ENCODE peak calls at places on chromosomes 6 and 20, in ten cellular contexts. V is cardiac muscle cell, G is psoas muscle, T is body of pancreas, H is A673, W is pancreas, K is heart left ventricle, L is Peyer's patch, S is stomach, I is upper lobe of left lung. M is an unnamed sample.

GRCh38 chr6:98657764-98658163 is 176.6 kb upstream of the POU3F2 start:
- DNase-seq in V (peak; percentile 42), G (no peak), T (no peak), H (peak; percentile 73), W (no peak), K (no peak), L (no peak), S (no peak), I (no peak), M (no peak)

GRCh38 chr6:79335133-79335674 is 100.7 kb upstream of the HMGN3 start:
- DNase-seq in V (peak; percentile 13), G (no peak), T (no peak), H (no peak), W (no peak), K (no peak), L (no peak), S (no peak), I (no peak), M (no peak)

GRCh38 chr6:35299674-35300073 is 2.1 kb downstream of the DEF6 start:
- DNase-seq in V (no peak), G (no peak), T (peak; percentile 66), H (no peak), W (no peak), K (peak; percentile 36), L (no peak), S (no peak), I (no peak), M (peak; percentile 27)

GRCh38 chr6:131519670-131520436 is 53.2 kb upstream of the ARG1 start:
- DNase-seq in V (peak; percentile 61), G (no peak), T (peak; percentile 48), H (peak; percentile 85), W (no peak), K (no peak), L (no peak), S (no peak), I (no peak), M (peak; percentile 48)

GRCh38 chr6:113104546-113105325 is 752.4 kb upstream of the MARCKS start:
- DNase-seq in V (no peak), G (no peak), T (no peak), H (no peak), W (no peak), K (no peak), L (no peak), S (no peak), I (no peak), M (no peak)

GRCh38 chr6:96659084-96659845 is 96.3 kb downstream of the FHL5 start:
- DNase-seq in V (no peak), G (no peak), T (no peak), H (no peak), W (no peak), K (no peak), L (no peak), S (no peak), I (no peak), M (no peak)

GRCh38 chr20:7714549-7714948 is 225.7 kb downstream of the HAO1 start:
- DNase-seq in V (no peak), G (no peak), T (no peak), H (no peak), W (no peak), K (no peak), L (no peak), S (no peak), I (no peak), M (no peak)

GRCh38 chr6:136076496-136076895 is 173.6 kb downstream of the MTFR2 start:
- DNase-seq in V (no peak), G (no peak), T (no peak), H (no peak), W (no peak), K (no peak), L (no peak), S (no peak), I (no peak), M (no peak)

GRCh38 chr6:81731814-81732213 is 20.7 kb downstream of the TENT5A start:
- DNase-seq in V (no peak), G (no peak), T (no peak), H (no peak), W (no peak), K (no peak), L (no peak), S (no peak), I (no peak), M (no peak)

GRCh38 chr6:81734500-81735140 is 17.9 kb downstream of the TENT5A start:
- DNase-seq in V (no peak), G (no peak), T (no peak), H (no peak), W (no peak), K (no peak), L (no peak), S (no peak), I (no peak), M (no peak)

GRCh38 chr6:81735756-81736380 is 16.6 kb downstream of the TENT5A start:
- DNase-seq in V (no peak), G (no peak), T (no peak), H (no peak), W (no peak), K (no peak), L (no peak), S (no peak), I (no peak), M (no peak)

GRCh38 chr6:81736428-81736827 is 16.1 kb downstream of the TENT5A start:
- DNase-seq in V (no peak), G (no peak), T (no peak), H (no peak), W (no peak), K (no peak), L (no peak), S (no peak), I (no peak), M (no peak)

DNA sequence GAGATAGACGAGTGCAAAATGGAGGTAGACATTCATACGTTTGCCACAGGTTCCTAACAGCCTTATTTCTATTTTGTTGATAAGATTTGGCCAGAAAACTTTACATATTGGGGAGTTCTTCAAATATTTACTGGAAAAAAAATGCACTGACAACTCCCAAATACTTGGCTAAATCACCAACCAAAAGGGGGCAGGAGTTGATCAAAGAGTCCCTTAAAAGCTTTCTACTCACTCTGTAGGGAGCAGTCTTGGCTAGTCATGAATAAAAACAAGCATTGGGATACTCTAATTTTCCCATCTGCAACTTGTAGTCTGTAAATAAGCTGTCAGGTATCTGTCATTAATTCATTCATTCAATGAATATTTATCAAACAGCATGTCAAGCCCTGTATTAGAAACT is 18.4 kb downstream of the TENT5A start:
- DNase-seq in V (peak; percentile 21), G (no peak), T (no peak), H (no peak), W (no peak), K (no peak), L (no peak), S (no peak), I (no peak), M (no peak)
- TF ChIP-seq CTCF in V (peak; percentile 14), G (no peak), T (no peak), H (peak; percentile 29), W (no peak), K (peak; percentile 25), L (peak; percentile 23), S (no peak), I (no peak), M (no peak)

DNA sequence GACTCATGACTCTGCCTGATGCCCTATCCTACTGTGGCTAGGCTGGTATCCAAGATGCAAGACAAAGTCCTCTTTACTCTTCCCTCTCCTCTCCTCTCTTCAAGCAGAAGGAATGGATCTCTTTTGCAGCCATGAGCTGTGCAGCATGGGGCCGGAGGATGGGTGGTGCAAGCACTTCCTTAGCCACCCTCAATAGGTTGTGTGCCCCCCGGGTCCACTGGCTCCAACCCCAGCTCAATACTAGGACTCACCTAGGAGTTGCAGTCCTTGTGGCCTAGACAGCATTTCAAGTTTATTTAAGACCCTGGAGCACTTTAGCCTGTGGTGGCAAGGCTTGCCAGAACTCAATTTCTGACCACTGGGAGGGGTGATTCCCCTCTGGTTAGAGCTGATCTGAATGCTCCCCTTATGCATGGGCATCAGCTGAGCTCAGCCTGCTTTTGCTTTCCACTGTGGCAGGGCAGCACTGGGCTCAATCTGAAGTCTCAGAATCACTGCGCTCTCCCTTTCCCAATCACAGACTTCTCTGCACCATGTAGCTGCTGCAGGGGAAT is 29.0 kb upstream of the GRM4 start:
- DNase-seq in V (no peak), G (no peak), T (no peak), H (no peak), W (no peak), K (no peak), L (no peak), S (peak; percentile 7), I (no peak), M (no peak)
- H3K4me1 ChIP-seq in V (no peaks in the 10 kb centered on the region), G (no peaks in the 10 kb centered on the region), T (no peaks in the 10 kb centered on the region), H (no peaks in the 10 kb centered on the region), W (no peaks in the 10 kb centered on the region), K (no peaks in the 10 kb centered on the region), L (no peaks in the 10 kb centered on the region), S (no peaks in the 10 kb centered on the region), I (no peaks in the 10 kb centered on the region), M (no peaks in the 10 kb centered on the region)

GRCh38 chr6:11595903-11596302 is 58.4 kb downstream of the TMEM170B start:
- DNase-seq in V (no peak), G (no peak), T (no peak), H (peak; percentile 37), W (no peak), K (no peak), L (no peak), S (no peak), I (no peak), M (no peak)
- TF ChIP-seq CTCF in V (peak; percentile 33), G (no peak), T (no peak), H (peak; percentile 32), W (no peak), K (no peak), L (no peak), S (no peak), I (no peak), M (no peak)

GRCh38 chr20:62356948-62357667 is 10.0 kb downstream of the LAMA5 start:
- DNase-seq in V (peak; percentile 63), G (peak; percentile 86), T (peak; percentile 61), H (no peak), W (no peak), K (peak; percentile 87), L (no peak), S (no peak), I (peak; percentile 80), M (no peak)

GRCh38 chr20:62357681-62358080 is 9.4 kb downstream of the LAMA5 start:
- DNase-seq in V (no peak), G (peak; percentile 63), T (no peak), H (no peak), W (no peak), K (no peak), L (no peak), S (no peak), I (peak; percentile 48), M (no peak)

GRCh38 chr20:62354811-62355341 is 12.2 kb downstream of the LAMA5 start:
- DNase-seq in V (no peak), G (peak; percentile 39), T (no peak), H (no peak), W (no peak), K (no peak), L (no peak), S (no peak), I (peak; percentile 70), M (peak; percentile 17)

GRCh38 chr20:62355527-62356142 is 11.5 kb downstream of the LAMA5 start:
- DNase-seq in V (peak; percentile 41), G (peak; percentile 68), T (peak; percentile 57), H (no peak), W (no peak), K (peak; percentile 74), L (no peak), S (no peak), I (peak; percentile 76), M (no peak)

DNA sequence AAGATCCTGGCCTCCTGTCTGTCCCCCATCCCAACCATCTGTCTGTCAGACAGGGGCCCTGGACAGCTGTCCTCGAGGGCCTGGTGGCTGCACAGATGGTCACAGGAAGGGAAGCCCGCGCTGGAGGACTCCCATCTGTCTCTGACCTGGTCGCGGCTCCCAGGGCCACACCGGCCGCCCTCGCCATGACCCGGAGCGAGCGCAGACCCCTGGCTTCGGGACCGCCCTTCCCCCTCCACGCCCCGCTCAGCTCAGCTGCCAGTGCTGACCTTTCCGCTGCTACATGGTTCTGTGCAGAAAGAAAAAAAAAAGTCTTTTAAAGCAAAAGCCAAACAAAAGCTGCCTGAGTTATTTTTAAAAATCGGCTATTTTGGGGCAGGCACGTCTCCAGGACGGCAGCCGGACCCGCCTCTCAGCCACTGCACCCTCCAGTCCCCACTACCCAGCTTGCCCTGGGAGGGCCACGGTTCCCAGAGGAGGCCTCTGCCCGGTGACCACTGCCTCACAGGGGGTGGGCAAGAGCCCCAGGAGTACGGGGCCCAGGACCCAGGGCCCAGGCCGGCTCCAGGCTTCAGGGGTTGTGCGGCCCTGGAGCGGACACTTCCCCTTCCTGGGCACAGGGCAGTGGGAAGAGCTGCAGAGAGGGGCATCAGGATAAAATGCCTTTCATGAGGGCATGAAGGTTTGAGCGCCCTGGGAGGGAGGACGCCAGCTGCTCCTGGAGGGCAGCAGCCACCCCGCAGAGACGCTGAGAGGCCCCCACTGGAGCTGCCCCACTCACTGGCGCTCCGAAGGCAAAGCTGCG is 10.8 kb downstream of the LAMA5 start:
- DNase-seq in V (no peak), G (peak; percentile 71), T (no peak), H (no peak), W (no peak), K (peak; percentile 78), L (no peak), S (no peak), I (peak; percentile 74), M (no peak)
- H3K4me1 ChIP-seq in V (peaks cover 28% of the 10 kb centered on the region), G (peaks cover 66% of the 10 kb centered on the region), T (peaks cover 62% of the 10 kb centered on the region), H (no peaks in the 10 kb centered on the region), W (no peaks in the 10 kb centered on the region), K (peaks cover 90% of the 10 kb centered on the region), L (no peaks in the 10 kb centered on the region), S (peaks cover 89% of the 10 kb centered on the region), I (peaks cover 81% of the 10 kb centered on the region), M (no peaks in the 10 kb centered on the region)